ENCODE peak calls at places on chromosomes 5 and 9, in nine cellular contexts. One of them, this sample, is unnamed.

GRCh38 chr5:305459-305858 is 16.1 kb upstream of the AHRR start:
- DNase-seq in HCT116: no peak
- DNase-seq in nephron progenitor cell: no peak
- DNase-seq in fibroblast of pulmonary artery: no peak
- DNase-seq in chondrocyte: peak; percentile 52
- DNase-seq in prostate gland: no peak
- DNase-seq in BJ: no peak
- DNase-seq in GM12864: no peak
- DNase-seq in psoas muscle: peak; percentile 20
- DNase-seq in this sample: no peak

GRCh38 chr5:116554764-116555163 is 19.9 kb downstream of the SEMA6A start:
- DNase-seq in HCT116: no peak
- DNase-seq in nephron progenitor cell: no peak
- DNase-seq in fibroblast of pulmonary artery: no peak
- DNase-seq in chondrocyte: no peak
- DNase-seq in prostate gland: no peak
- DNase-seq in BJ: no peak
- DNase-seq in GM12864: no peak
- DNase-seq in psoas muscle: no peak
- DNase-seq in this sample: no peak

GRCh38 chr9:97046228-97046627 is 7.3 kb upstream of the CTSV start:
- DNase-seq in HCT116: peak; percentile 83
- DNase-seq in nephron progenitor cell: no peak
- DNase-seq in fibroblast of pulmonary artery: no peak
- DNase-seq in chondrocyte: no peak
- DNase-seq in prostate gland: peak; percentile 82
- DNase-seq in BJ: no peak
- DNase-seq in GM12864: no peak
- DNase-seq in psoas muscle: no peak
- DNase-seq in this sample: no peak

GRCh38 chr5:127423173-127423798 is 94.2 kb upstream of the PRRC1 start:
- DNase-seq in HCT116: no peak
- DNase-seq in nephron progenitor cell: no peak
- DNase-seq in fibroblast of pulmonary artery: no peak
- DNase-seq in chondrocyte: no peak
- DNase-seq in prostate gland: no peak
- DNase-seq in BJ: no peak
- DNase-seq in GM12864: peak; percentile 21
- DNase-seq in psoas muscle: no peak
- DNase-seq in this sample: peak; percentile 30

GRCh38 chr5:128537999-128538248 is at the start of gene FBN2:
- DNase-seq in HCT116: no peak
- DNase-seq in nephron progenitor cell: no peak
- DNase-seq in fibroblast of pulmonary artery: no peak
- DNase-seq in chondrocyte: no peak
- DNase-seq in prostate gland: no peak
- DNase-seq in BJ: no peak
- DNase-seq in GM12864: no peak
- DNase-seq in psoas muscle: no peak
- DNase-seq in this sample: peak; percentile 9

GRCh38 chr9:106120096-106120495 is 425.8 kb downstream of the TMEM38B start:
- DNase-seq in HCT116: no peak
- DNase-seq in nephron progenitor cell: no peak
- DNase-seq in fibroblast of pulmonary artery: no peak
- DNase-seq in chondrocyte: no peak
- DNase-seq in prostate gland: no peak
- DNase-seq in BJ: no peak
- DNase-seq in GM12864: no peak
- DNase-seq in psoas muscle: no peak
- DNase-seq in this sample: no peak

GRCh38 chr5:129094924-129095797 is 612 bp downstream of the ISOC1 start:
- DNase-seq in HCT116: no peak
- DNase-seq in nephron progenitor cell: peak; percentile 78
- DNase-seq in fibroblast of pulmonary artery: peak; percentile 73
- DNase-seq in chondrocyte: peak; percentile 94
- DNase-seq in prostate gland: peak; percentile 47
- DNase-seq in BJ: no peak
- DNase-seq in GM12864: peak; percentile 31
- DNase-seq in psoas muscle: peak; percentile 77
- DNase-seq in this sample: peak; percentile 71

GRCh38 chr9:131228988-131229387 is 47.3 kb downstream of the FAM78A start:
- DNase-seq in HCT116: no peak
- DNase-seq in nephron progenitor cell: no peak
- DNase-seq in fibroblast of pulmonary artery: peak; percentile 84
- DNase-seq in chondrocyte: no peak
- DNase-seq in prostate gland: no peak
- DNase-seq in BJ: no peak
- DNase-seq in GM12864: no peak
- DNase-seq in psoas muscle: no peak
- DNase-seq in this sample: no peak

GRCh38 chr5:113490317-113490716 is 2.1 kb upstream of the MCC start:
- DNase-seq in HCT116: no peak
- DNase-seq in nephron progenitor cell: no peak
- DNase-seq in fibroblast of pulmonary artery: no peak
- DNase-seq in chondrocyte: no peak
- DNase-seq in prostate gland: no peak
- DNase-seq in BJ: no peak
- DNase-seq in GM12864: no peak
- DNase-seq in psoas muscle: no peak
- DNase-seq in this sample: no peak

GRCh38 chr5:113489299-113489698 is 1.0 kb upstream of the MCC start:
- DNase-seq in HCT116: peak; percentile 89
- DNase-seq in nephron progenitor cell: no peak
- DNase-seq in fibroblast of pulmonary artery: peak; percentile 98
- DNase-seq in chondrocyte: no peak
- DNase-seq in prostate gland: peak; percentile 71
- DNase-seq in BJ: peak; percentile 95
- DNase-seq in GM12864: no peak
- DNase-seq in psoas muscle: peak; percentile 53
- DNase-seq in this sample: peak; percentile 23

GRCh38 chr5:113488645-113489184 is 462 bp upstream of the MCC start:
- DNase-seq in HCT116: peak; percentile 8
- DNase-seq in nephron progenitor cell: no peak
- DNase-seq in fibroblast of pulmonary artery: peak; percentile 8
- DNase-seq in chondrocyte: no peak
- DNase-seq in prostate gland: no peak
- DNase-seq in BJ: no peak
- DNase-seq in GM12864: no peak
- DNase-seq in psoas muscle: no peak
- DNase-seq in this sample: no peak

GRCh38 chr5:113487779-113488644 is at the start of gene MCC:
- DNase-seq in HCT116: peak; percentile 73
- DNase-seq in nephron progenitor cell: peak; percentile 93
- DNase-seq in fibroblast of pulmonary artery: peak; percentile 92
- DNase-seq in chondrocyte: peak; percentile 98
- DNase-seq in prostate gland: peak; percentile 84
- DNase-seq in BJ: peak; percentile 41
- DNase-seq in GM12864: no peak
- DNase-seq in psoas muscle: peak; percentile 77
- DNase-seq in this sample: peak; percentile 54

DNA sequence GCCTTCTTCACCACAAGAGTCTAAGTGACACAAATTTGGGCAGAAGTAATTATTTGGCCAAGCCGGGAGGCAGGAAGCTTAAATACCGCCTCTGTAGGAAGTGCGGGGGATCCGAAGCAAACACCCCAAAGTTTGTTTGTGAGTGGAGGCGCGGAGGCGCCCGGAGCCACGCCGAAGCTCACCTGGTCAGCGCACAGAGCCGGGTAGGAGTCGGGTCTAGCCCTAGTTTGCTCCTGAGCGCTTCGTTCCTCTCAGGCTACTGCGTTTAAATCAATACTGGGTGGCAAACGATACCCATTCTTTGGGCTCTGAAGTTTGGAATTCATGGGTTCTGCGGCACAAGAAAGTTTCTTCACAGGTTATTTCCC is 858 bp downstream of the MCC start:
- DNase-seq in HCT116: peak; percentile 15
- DNase-seq in nephron progenitor cell: peak; percentile 36
- DNase-seq in fibroblast of pulmonary artery: peak; percentile 30
- DNase-seq in chondrocyte: peak; percentile 59
- DNase-seq in prostate gland: peak; percentile 43
- DNase-seq in BJ: no peak
- DNase-seq in GM12864: no peak
- DNase-seq in psoas muscle: no peak
- DNase-seq in this sample: peak; percentile 31
- TF ChIP-seq CTCF in HCT116: no peak
- TF ChIP-seq CTCF in nephron progenitor cell: no peak
- TF ChIP-seq CTCF in fibroblast of pulmonary artery: no peak
- TF ChIP-seq CTCF in chondrocyte: no peak
- TF ChIP-seq CTCF in prostate gland: no peak
- TF ChIP-seq CTCF in BJ: no peak
- TF ChIP-seq CTCF in GM12864: no peak
- TF ChIP-seq CTCF in psoas muscle: no peak
- TF ChIP-seq CTCF in this sample: no peak

GRCh38 chr9:122463828-122464632 is 13.7 kb downstream of the OR1J1 start:
- DNase-seq in HCT116: peak; percentile 28
- DNase-seq in nephron progenitor cell: peak; percentile 11
- DNase-seq in fibroblast of pulmonary artery: no peak
- DNase-seq in chondrocyte: no peak
- DNase-seq in prostate gland: no peak
- DNase-seq in BJ: no peak
- DNase-seq in GM12864: peak; percentile 72
- DNase-seq in psoas muscle: no peak
- DNase-seq in this sample: peak; percentile 34
- TF ChIP-seq CTCF in HCT116: no peak
- TF ChIP-seq CTCF in nephron progenitor cell: no peak
- TF ChIP-seq CTCF in fibroblast of pulmonary artery: peak; percentile 18
- TF ChIP-seq CTCF in chondrocyte: peak; percentile 62
- TF ChIP-seq CTCF in prostate gland: no peak
- TF ChIP-seq CTCF in BJ: peak; percentile 12
- TF ChIP-seq CTCF in GM12864: peak; percentile 72
- TF ChIP-seq CTCF in psoas muscle: no peak
- TF ChIP-seq CTCF in this sample: peak; percentile 57

GRCh38 chr5:150107909-150108447 is 21.6 kb upstream of the CSF1R start:
- DNase-seq in HCT116: no peak
- DNase-seq in nephron progenitor cell: no peak
- DNase-seq in fibroblast of pulmonary artery: peak; percentile 61
- DNase-seq in chondrocyte: no peak
- DNase-seq in prostate gland: no peak
- DNase-seq in BJ: peak; percentile 80
- DNase-seq in GM12864: no peak
- DNase-seq in psoas muscle: no peak
- DNase-seq in this sample: no peak

GRCh38 chr5:150108711-150109605 is 22.6 kb upstream of the CSF1R start:
- DNase-seq in HCT116: no peak
- DNase-seq in nephron progenitor cell: no peak
- DNase-seq in fibroblast of pulmonary artery: no peak
- DNase-seq in chondrocyte: no peak
- DNase-seq in prostate gland: no peak
- DNase-seq in BJ: no peak
- DNase-seq in GM12864: no peak
- DNase-seq in psoas muscle: no peak
- DNase-seq in this sample: peak; percentile 7

GRCh38 chr5:150111121-150111520 is 24.8 kb upstream of the CSF1R start:
- DNase-seq in HCT116: no peak
- DNase-seq in nephron progenitor cell: no peak
- DNase-seq in fibroblast of pulmonary artery: no peak
- DNase-seq in chondrocyte: no peak
- DNase-seq in prostate gland: no peak
- DNase-seq in BJ: no peak
- DNase-seq in GM12864: no peak
- DNase-seq in psoas muscle: no peak
- DNase-seq in this sample: no peak

GRCh38 chr5:150112211-150113046 is 26.1 kb upstream of the CSF1R start:
- DNase-seq in HCT116: no peak
- DNase-seq in nephron progenitor cell: no peak
- DNase-seq in fibroblast of pulmonary artery: peak; percentile 76
- DNase-seq in chondrocyte: no peak
- DNase-seq in prostate gland: no peak
- DNase-seq in BJ: peak; percentile 83
- DNase-seq in GM12864: no peak
- DNase-seq in psoas muscle: peak; percentile 78
- DNase-seq in this sample: peak; percentile 12

GRCh38 chr5:150109921-150110320 is 23.6 kb upstream of the CSF1R start:
- DNase-seq in HCT116: peak; percentile 40
- DNase-seq in nephron progenitor cell: no peak
- DNase-seq in fibroblast of pulmonary artery: no peak
- DNase-seq in chondrocyte: no peak
- DNase-seq in prostate gland: no peak
- DNase-seq in BJ: no peak
- DNase-seq in GM12864: no peak
- DNase-seq in psoas muscle: no peak
- DNase-seq in this sample: no peak
- TF ChIP-seq CTCF in HCT116: no peak
- TF ChIP-seq CTCF in nephron progenitor cell: no peak
- TF ChIP-seq CTCF in fibroblast of pulmonary artery: no peak
- TF ChIP-seq CTCF in chondrocyte: no peak
- TF ChIP-seq CTCF in prostate gland: no peak
- TF ChIP-seq CTCF in BJ: no peak
- TF ChIP-seq CTCF in GM12864: no peak
- TF ChIP-seq CTCF in psoas muscle: no peak
- TF ChIP-seq CTCF in this sample: no peak

GRCh38 chr9:89893886-89894285 is 289.1 kb downstream of the GADD45G start:
- DNase-seq in HCT116: no peak
- DNase-seq in nephron progenitor cell: no peak
- DNase-seq in fibroblast of pulmonary artery: no peak
- DNase-seq in chondrocyte: no peak
- DNase-seq in prostate gland: no peak
- DNase-seq in BJ: no peak
- DNase-seq in GM12864: no peak
- DNase-seq in psoas muscle: no peak
- DNase-seq in this sample: no peak

GRCh38 chr9:89892053-89892419 is 287.2 kb downstream of the GADD45G start:
- DNase-seq in HCT116: no peak
- DNase-seq in nephron progenitor cell: no peak
- DNase-seq in fibroblast of pulmonary artery: peak; percentile 15
- DNase-seq in chondrocyte: no peak
- DNase-seq in prostate gland: no peak
- DNase-seq in BJ: no peak
- DNase-seq in GM12864: no peak
- DNase-seq in psoas muscle: no peak
- DNase-seq in this sample: no peak

GRCh38 chr9:89891221-89892052 is 286.6 kb downstream of the GADD45G start:
- DNase-seq in HCT116: no peak
- DNase-seq in nephron progenitor cell: no peak
- DNase-seq in fibroblast of pulmonary artery: peak; percentile 40
- DNase-seq in chondrocyte: no peak
- DNase-seq in prostate gland: peak; percentile 49
- DNase-seq in BJ: no peak
- DNase-seq in GM12864: no peak
- DNase-seq in psoas muscle: peak; percentile 72
- DNase-seq in this sample: no peak

GRCh38 chr9:89890326-89890980 is 285.6 kb downstream of the GADD45G start:
- DNase-seq in HCT116: no peak
- DNase-seq in nephron progenitor cell: no peak
- DNase-seq in fibroblast of pulmonary artery: no peak
- DNase-seq in chondrocyte: peak; percentile 63
- DNase-seq in prostate gland: no peak
- DNase-seq in BJ: no peak
- DNase-seq in GM12864: no peak
- DNase-seq in psoas muscle: no peak
- DNase-seq in this sample: no peak

DNA sequence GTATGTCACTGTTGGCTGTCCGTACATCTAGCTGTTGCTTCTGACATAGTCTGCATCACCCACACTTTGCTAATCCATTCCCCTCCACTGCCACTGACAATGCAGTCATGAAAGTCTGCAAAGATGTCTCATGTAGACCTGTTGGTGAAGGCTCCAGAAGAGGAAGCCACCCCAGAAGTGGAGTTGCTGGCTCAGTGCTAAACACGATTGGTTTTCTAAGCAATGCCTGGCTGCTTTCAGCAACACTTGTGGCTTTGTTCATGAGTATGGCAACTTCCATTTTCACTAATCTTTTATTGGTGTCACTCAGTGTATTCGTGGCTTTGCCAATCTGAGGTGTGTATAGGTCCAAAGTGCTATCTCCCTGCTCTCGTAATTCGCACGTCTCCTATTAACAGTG is 288.1 kb downstream of the GADD45G start:
- DNase-seq in HCT116: no peak
- DNase-seq in nephron progenitor cell: no peak
- DNase-seq in fibroblast of pulmonary artery: no peak
- DNase-seq in chondrocyte: no peak
- DNase-seq in prostate gland: no peak
- DNase-seq in BJ: no peak
- DNase-seq in GM12864: no peak
- DNase-seq in psoas muscle: no peak
- DNase-seq in this sample: no peak
- TF ChIP-seq CTCF in HCT116: no peak
- TF ChIP-seq CTCF in nephron progenitor cell: no peak
- TF ChIP-seq CTCF in fibroblast of pulmonary artery: no peak
- TF ChIP-seq CTCF in chondrocyte: no peak
- TF ChIP-seq CTCF in prostate gland: no peak
- TF ChIP-seq CTCF in BJ: no peak
- TF ChIP-seq CTCF in GM12864: no peak
- TF ChIP-seq CTCF in psoas muscle: no peak
- TF ChIP-seq CTCF in this sample: no peak